ENCODE peak calls at places on chromosome 2, in eight cellular contexts. One of them, this sample, is unnamed. For H3K36me3 and H3K4me1, the result is how much of the 10 kb centered on the place peaks cover.

GRCh38 chr2:96955694-96956610 is 30.4 kb downstream of the FAM178B start:
- DNase-seq in tibial nerve: no peak
- DNase-seq in uterus: no peak
- DNase-seq in aorta: peak
- DNase-seq in body of pancreas: no peak
- DNase-seq in CD8-positive, alpha-beta T cell: no peak
- DNase-seq in cardiac muscle cell: no peak
- DNase-seq in upper lobe of right lung: no peak
- DNase-seq in this sample: no peak

GRCh38 chr2:135124924-135125886 is 73.1 kb downstream of the RAB3GAP1 start:
- DNase-seq in tibial nerve: no peak
- DNase-seq in uterus: no peak
- DNase-seq in aorta: no peak
- DNase-seq in body of pancreas: no peak
- DNase-seq in CD8-positive, alpha-beta T cell: no peak
- DNase-seq in cardiac muscle cell: peak
- DNase-seq in upper lobe of right lung: no peak
- DNase-seq in this sample: no peak

GRCh38 chr2:8857709-8858108 is 20.3 kb upstream of the KIDINS220 start:
- DNase-seq in tibial nerve: no peak
- DNase-seq in uterus: no peak
- DNase-seq in aorta: no peak
- DNase-seq in body of pancreas: no peak
- DNase-seq in CD8-positive, alpha-beta T cell: no peak
- DNase-seq in cardiac muscle cell: no peak
- DNase-seq in upper lobe of right lung: no peak
- DNase-seq in this sample: no peak

GRCh38 chr2:66587216-66587615 is 152.3 kb downstream of the MEIS1 start:
- DNase-seq in tibial nerve: no peak
- DNase-seq in uterus: no peak
- DNase-seq in aorta: no peak
- DNase-seq in body of pancreas: peak
- DNase-seq in CD8-positive, alpha-beta T cell: no peak
- DNase-seq in cardiac muscle cell: peak
- DNase-seq in upper lobe of right lung: no peak
- DNase-seq in this sample: no peak

GRCh38 chr2:241133436-241133820 is 15.8 kb downstream of the PASK start:
- DNase-seq in tibial nerve: no peak
- DNase-seq in uterus: no peak
- DNase-seq in aorta: no peak
- DNase-seq in body of pancreas: no peak
- DNase-seq in CD8-positive, alpha-beta T cell: no peak
- DNase-seq in cardiac muscle cell: no peak
- DNase-seq in upper lobe of right lung: no peak
- DNase-seq in this sample: no peak

GRCh38 chr2:27262379-27263286 is at the start of gene SLC30A3:
- DNase-seq in tibial nerve: peak
- DNase-seq in uterus: peak
- DNase-seq in aorta: peak
- DNase-seq in body of pancreas: peak
- DNase-seq in CD8-positive, alpha-beta T cell: peak
- DNase-seq in cardiac muscle cell: peak
- DNase-seq in upper lobe of right lung: peak
- DNase-seq in this sample: peak

GRCh38 chr2:211990335-211990734 is 548.3 kb downstream of the ERBB4 start:
- DNase-seq in tibial nerve: no peak
- DNase-seq in uterus: no peak
- DNase-seq in aorta: no peak
- DNase-seq in body of pancreas: no peak
- DNase-seq in CD8-positive, alpha-beta T cell: no peak
- DNase-seq in cardiac muscle cell: no peak
- DNase-seq in upper lobe of right lung: no peak
- DNase-seq in this sample: no peak

GRCh38 chr2:64685430-64685829 is 31.7 kb upstream of the SERTAD2 start:
- DNase-seq in tibial nerve: no peak
- DNase-seq in uterus: no peak
- DNase-seq in aorta: no peak
- DNase-seq in body of pancreas: no peak
- DNase-seq in CD8-positive, alpha-beta T cell: no peak
- DNase-seq in cardiac muscle cell: peak
- DNase-seq in upper lobe of right lung: no peak
- DNase-seq in this sample: no peak

GRCh38 chr2:174681983-174682577 is 82.2 kb downstream of the CHRNA1 start:
- DNase-seq in tibial nerve: no peak
- DNase-seq in uterus: peak
- DNase-seq in aorta: peak
- DNase-seq in body of pancreas: peak
- DNase-seq in CD8-positive, alpha-beta T cell: peak
- DNase-seq in cardiac muscle cell: peak
- DNase-seq in upper lobe of right lung: peak
- DNase-seq in this sample: peak

GRCh38 chr2:6423131-6423530 is 442.6 kb downstream of the CMPK2 start:
- DNase-seq in tibial nerve: no peak
- DNase-seq in uterus: no peak
- DNase-seq in aorta: no peak
- DNase-seq in body of pancreas: no peak
- DNase-seq in CD8-positive, alpha-beta T cell: no peak
- DNase-seq in cardiac muscle cell: no peak
- DNase-seq in upper lobe of right lung: no peak
- DNase-seq in this sample: no peak

GRCh38 chr2:27184115-27184514 is 27.7 kb upstream of the ATRAID start:
- DNase-seq in tibial nerve: peak
- DNase-seq in uterus: peak
- DNase-seq in aorta: no peak
- DNase-seq in body of pancreas: no peak
- DNase-seq in CD8-positive, alpha-beta T cell: no peak
- DNase-seq in cardiac muscle cell: peak
- DNase-seq in upper lobe of right lung: no peak
- DNase-seq in this sample: no peak

GRCh38 chr2:72561621-72562318 is 264.1 kb downstream of the EXOC6B start:
- DNase-seq in tibial nerve: no peak
- DNase-seq in uterus: no peak
- DNase-seq in aorta: no peak
- DNase-seq in body of pancreas: no peak
- DNase-seq in CD8-positive, alpha-beta T cell: no peak
- DNase-seq in cardiac muscle cell: peak
- DNase-seq in upper lobe of right lung: no peak
- DNase-seq in this sample: no peak

GRCh38 chr2:28377984-28378678 is 14.5 kb upstream of the FOSL2 start:
- DNase-seq in tibial nerve: no peak
- DNase-seq in uterus: no peak
- DNase-seq in aorta: no peak
- DNase-seq in body of pancreas: peak
- DNase-seq in CD8-positive, alpha-beta T cell: no peak
- DNase-seq in cardiac muscle cell: no peak
- DNase-seq in upper lobe of right lung: peak
- DNase-seq in this sample: no peak

GRCh38 chr2:12741361-12741760 is 24.6 kb downstream of the TRIB2 start:
- DNase-seq in tibial nerve: no peak
- DNase-seq in uterus: no peak
- DNase-seq in aorta: no peak
- DNase-seq in body of pancreas: no peak
- DNase-seq in CD8-positive, alpha-beta T cell: no peak
- DNase-seq in cardiac muscle cell: no peak
- DNase-seq in upper lobe of right lung: no peak
- DNase-seq in this sample: no peak

GRCh38 chr2:12738112-12738485 is 21.4 kb downstream of the TRIB2 start:
- DNase-seq in tibial nerve: peak
- DNase-seq in uterus: no peak
- DNase-seq in aorta: no peak
- DNase-seq in body of pancreas: no peak
- DNase-seq in CD8-positive, alpha-beta T cell: no peak
- DNase-seq in cardiac muscle cell: peak
- DNase-seq in upper lobe of right lung: no peak
- DNase-seq in this sample: no peak

GRCh38 chr2:12737226-12738111 is 20.7 kb downstream of the TRIB2 start:
- DNase-seq in tibial nerve: no peak
- DNase-seq in uterus: no peak
- DNase-seq in aorta: no peak
- DNase-seq in body of pancreas: no peak
- DNase-seq in CD8-positive, alpha-beta T cell: no peak
- DNase-seq in cardiac muscle cell: no peak
- DNase-seq in upper lobe of right lung: no peak
- DNase-seq in this sample: no peak

GRCh38 chr2:12742891-12743290 is 26.2 kb downstream of the TRIB2 start:
- DNase-seq in tibial nerve: no peak
- DNase-seq in uterus: no peak
- DNase-seq in aorta: no peak
- DNase-seq in body of pancreas: no peak
- DNase-seq in CD8-positive, alpha-beta T cell: no peak
- DNase-seq in cardiac muscle cell: no peak
- DNase-seq in upper lobe of right lung: no peak
- DNase-seq in this sample: no peak

DNA sequence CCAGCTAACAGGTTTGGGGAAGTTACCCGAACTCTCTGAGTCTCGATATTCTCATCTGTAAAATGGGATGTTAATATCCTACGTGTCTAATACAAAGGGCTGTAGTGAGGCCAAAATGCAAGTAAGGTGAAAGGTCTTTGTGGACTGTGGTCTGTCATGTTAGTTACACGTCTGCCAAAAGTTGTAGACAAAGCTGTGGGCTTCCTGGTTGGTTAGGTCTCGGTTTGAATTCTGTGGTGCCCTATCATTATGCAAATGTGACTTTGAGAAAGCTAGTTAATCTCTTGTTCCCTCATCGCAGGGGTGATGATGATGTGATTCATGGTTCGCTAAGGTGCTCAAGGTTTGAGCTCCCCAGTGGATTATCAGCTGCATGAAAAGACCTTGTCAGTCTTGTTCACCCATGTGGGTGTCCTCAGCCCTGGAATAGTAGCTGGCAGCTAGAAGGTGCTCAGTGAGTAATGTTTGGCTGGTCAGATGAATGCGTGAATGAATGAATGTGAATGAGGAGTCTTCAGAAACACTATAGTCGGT is 23.1 kb downstream of the TRIB2 start:
- DNase-seq in tibial nerve: no peak
- DNase-seq in uterus: no peak
- DNase-seq in aorta: no peak
- DNase-seq in body of pancreas: no peak
- DNase-seq in CD8-positive, alpha-beta T cell: no peak
- DNase-seq in cardiac muscle cell: no peak
- DNase-seq in upper lobe of right lung: no peak
- DNase-seq in this sample: no peak
- H3K36me3 ChIP-seq in tibial nerve: under half
- H3K36me3 ChIP-seq in uterus: under half
- H3K36me3 ChIP-seq in aorta: under half
- H3K36me3 ChIP-seq in body of pancreas: under half
- H3K36me3 ChIP-seq in CD8-positive, alpha-beta T cell: under half
- H3K36me3 ChIP-seq in cardiac muscle cell: under half
- H3K36me3 ChIP-seq in upper lobe of right lung: under half
- H3K36me3 ChIP-seq in this sample: half or more

DNA sequence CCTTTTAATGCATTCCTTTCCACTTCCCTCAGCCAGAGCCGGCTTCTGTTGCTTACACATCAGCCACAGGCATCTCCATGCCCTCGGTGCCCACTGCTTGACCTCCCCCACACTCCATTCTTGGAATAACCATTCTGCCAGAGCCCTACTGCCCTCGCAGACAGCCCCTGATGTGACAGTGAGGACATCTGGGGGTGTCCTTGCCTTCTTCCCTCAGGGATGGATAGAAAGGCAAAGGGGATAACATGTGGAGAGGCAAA is 6.4 kb upstream of the NPPC start:
- DNase-seq in tibial nerve: no peak
- DNase-seq in uterus: no peak
- DNase-seq in aorta: no peak
- DNase-seq in body of pancreas: no peak
- DNase-seq in CD8-positive, alpha-beta T cell: no peak
- DNase-seq in cardiac muscle cell: no peak
- DNase-seq in upper lobe of right lung: no peak
- DNase-seq in this sample: no peak
- H3K4me1 ChIP-seq in tibial nerve: under half
- H3K4me1 ChIP-seq in uterus: under half
- H3K4me1 ChIP-seq in aorta: under half
- H3K4me1 ChIP-seq in body of pancreas: under half
- H3K4me1 ChIP-seq in CD8-positive, alpha-beta T cell: under half
- H3K4me1 ChIP-seq in cardiac muscle cell: under half
- H3K4me1 ChIP-seq in upper lobe of right lung: under half
- H3K4me1 ChIP-seq in this sample: under half

GRCh38 chr2:219466816-219467735 is 31.6 kb upstream of the GMPPA start:
- DNase-seq in tibial nerve: no peak
- DNase-seq in uterus: no peak
- DNase-seq in aorta: no peak
- DNase-seq in body of pancreas: no peak
- DNase-seq in CD8-positive, alpha-beta T cell: no peak
- DNase-seq in cardiac muscle cell: no peak
- DNase-seq in upper lobe of right lung: no peak
- DNase-seq in this sample: no peak

GRCh38 chr2:219464286-219465032 is 29.8 kb downstream of the SPEG start:
- DNase-seq in tibial nerve: no peak
- DNase-seq in uterus: no peak
- DNase-seq in aorta: no peak
- DNase-seq in body of pancreas: no peak
- DNase-seq in CD8-positive, alpha-beta T cell: no peak
- DNase-seq in cardiac muscle cell: no peak
- DNase-seq in upper lobe of right lung: no peak
- DNase-seq in this sample: no peak

GRCh38 chr2:219467736-219468075 is 31.0 kb upstream of the GMPPA start:
- DNase-seq in tibial nerve: no peak
- DNase-seq in uterus: no peak
- DNase-seq in aorta: no peak
- DNase-seq in body of pancreas: no peak
- DNase-seq in CD8-positive, alpha-beta T cell: no peak
- DNase-seq in cardiac muscle cell: no peak
- DNase-seq in upper lobe of right lung: no peak
- DNase-seq in this sample: no peak

GRCh38 chr2:219468410-219469185 is 30.1 kb upstream of the GMPPA start:
- DNase-seq in tibial nerve: no peak
- DNase-seq in uterus: no peak
- DNase-seq in aorta: no peak
- DNase-seq in body of pancreas: no peak
- DNase-seq in CD8-positive, alpha-beta T cell: no peak
- DNase-seq in cardiac muscle cell: no peak
- DNase-seq in upper lobe of right lung: no peak
- DNase-seq in this sample: no peak

GRCh38 chr2:219465659-219466561 is 31.3 kb downstream of the SPEG start:
- DNase-seq in tibial nerve: no peak
- DNase-seq in uterus: no peak
- DNase-seq in aorta: no peak
- DNase-seq in body of pancreas: no peak
- DNase-seq in CD8-positive, alpha-beta T cell: no peak
- DNase-seq in cardiac muscle cell: no peak
- DNase-seq in upper lobe of right lung: no peak
- DNase-seq in this sample: no peak
- H3K36me3 ChIP-seq in tibial nerve: under half
- H3K36me3 ChIP-seq in uterus: under half
- H3K36me3 ChIP-seq in aorta: under half
- H3K36me3 ChIP-seq in body of pancreas: under half
- H3K36me3 ChIP-seq in CD8-positive, alpha-beta T cell: under half
- H3K36me3 ChIP-seq in cardiac muscle cell: half or more
- H3K36me3 ChIP-seq in upper lobe of right lung: under half
- H3K36me3 ChIP-seq in this sample: under half

DNA sequence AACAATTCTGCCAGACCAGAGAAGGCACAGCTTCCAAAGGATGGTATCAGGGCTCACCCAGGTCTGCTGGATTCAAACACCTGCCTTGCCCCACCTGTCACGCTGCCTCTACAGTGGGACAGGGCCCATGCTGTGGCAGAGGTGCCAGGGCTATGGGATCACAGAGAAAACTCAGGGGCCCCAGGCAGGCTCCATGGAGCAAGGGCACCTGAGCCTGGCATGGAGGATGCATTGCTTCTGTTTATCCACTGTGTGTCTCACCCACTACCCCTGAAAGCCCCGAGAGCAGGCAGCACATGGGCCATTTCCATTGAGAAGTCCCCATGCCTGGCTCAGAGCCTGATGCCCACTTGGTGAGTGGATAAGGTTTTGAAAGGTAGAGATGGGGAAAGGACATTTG is 76.0 kb downstream of the TNS1 start:
- DNase-seq in tibial nerve: no peak
- DNase-seq in uterus: no peak
- DNase-seq in aorta: peak
- DNase-seq in body of pancreas: no peak
- DNase-seq in CD8-positive, alpha-beta T cell: no peak
- DNase-seq in cardiac muscle cell: no peak
- DNase-seq in upper lobe of right lung: no peak
- DNase-seq in this sample: no peak
- H3K4me1 ChIP-seq in tibial nerve: half or more
- H3K4me1 ChIP-seq in uterus: under half
- H3K4me1 ChIP-seq in aorta: under half
- H3K4me1 ChIP-seq in body of pancreas: half or more
- H3K4me1 ChIP-seq in CD8-positive, alpha-beta T cell: under half
- H3K4me1 ChIP-seq in cardiac muscle cell: under half
- H3K4me1 ChIP-seq in upper lobe of right lung: half or more
- H3K4me1 ChIP-seq in this sample: under half